ENCODE peak calls at places on chromosome 21, in six cellular contexts. H, W, F, D, X and S are unnamed samples.

GRCh38 chr21:16563795-16564194 is 834.0 kb downstream of the USP25 start:
- DNase-seq in X (no peak), D (no peak), F (no peak), H (no peak), W (no peak), S (peak; percentile 58)

GRCh38 chr21:17428484-17428869 is 84.4 kb upstream of the CXADR start:
- DNase-seq in W (no peak), X (no peak), F (no peak), D (no peak), H (no peak), S (no peak)

GRCh38 chr21:15850645-15851044 is 120.9 kb downstream of the USP25 start:
- DNase-seq in D (no peak), X (no peak), H (no peak), F (no peak), W (no peak), S (no peak)

GRCh38 chr21:30996728-30997127 is 41.5 kb downstream of the KRTAP19-8 start:
- DNase-seq in F (no peak), D (no peak), W (no peak), H (no peak), X (no peak), S (no peak)

GRCh38 chr21:16579538-16579937 is 849.8 kb downstream of the USP25 start:
- DNase-seq in X (no peak), H (no peak), D (no peak), F (no peak), W (peak; percentile 91), S (no peak)

GRCh38 chr21:14541840-14542495 is 4.1 kb downstream of the SAMSN1 start:
- DNase-seq in D (no peak), F (no peak), X (no peak), W (no peak), H (no peak), S (no peak)

GRCh38 chr21:18661842-18662241 is 258.3 kb upstream of the TMPRSS15 start:
- DNase-seq in D (no peak), W (no peak), X (no peak), F (no peak), H (no peak), S (no peak)

GRCh38 chr21:17454315-17455027 is 58.4 kb upstream of the CXADR start:
- DNase-seq in X (no peak), H (peak; percentile 71), F (peak; percentile 83), W (peak; percentile 55), D (no peak), S (no peak)

GRCh38 chr21:37145635-37146111 is 72.6 kb downstream of the TTC3 start:
- DNase-seq in H (no peak), X (no peak), W (no peak), F (no peak), D (no peak), S (no peak)

GRCh38 chr21:14686466-14687276 is 140.6 kb upstream of the SAMSN1 start:
- DNase-seq in W (peak; percentile 78), H (no peak), D (no peak), F (no peak), X (no peak), S (no peak)

GRCh38 chr21:36193200-36193599 is 36.6 kb downstream of the DOP1B start:
- DNase-seq in D (no peak), H (no peak), W (no peak), F (no peak), X (no peak), S (no peak)

GRCh38 chr21:45293726-45294401 is 6.2 kb upstream of the POFUT2 start:
- DNase-seq in F (no peak), D (no peak), W (no peak), X (peak; percentile 29), H (peak; percentile 54), S (no peak)

GRCh38 chr21:34890258-34890723 is 158.8 kb downstream of the RUNX1 start:
- DNase-seq in F (no peak), D (no peak), W (no peak), X (no peak), H (no peak), S (no peak)

GRCh38 chr21:31293986-31294385 is 50.1 kb downstream of the TIAM1 start:
- DNase-seq in F (no peak), D (no peak), H (no peak), W (no peak), X (no peak), S (no peak)

GRCh38 chr21:28832013-28832714 is 160.5 kb downstream of the LTN1 start:
- DNase-seq in D (no peak), X (no peak), W (peak; percentile 30), F (no peak), H (no peak), S (no peak)

GRCh38 chr21:25772680-25773079 is 37.9 kb downstream of the GABPA start:
- DNase-seq in D (no peak), H (no peak), X (no peak), W (no peak), F (no peak), S (no peak)

GRCh38 chr21:35783686-35784085 is 276.6 kb downstream of the SETD4 start:
- DNase-seq in X (no peak), F (no peak), H (no peak), D (no peak), W (no peak), S (no peak)

GRCh38 chr21:16533692-16534407 is 804.1 kb downstream of the USP25 start:
- DNase-seq in H (no peak), F (peak; percentile 24), X (no peak), D (no peak), W (no peak), S (no peak)

GRCh38 chr21:14987370-14988170 is 77.2 kb downstream of the NRIP1 start:
- DNase-seq in X (no peak), W (no peak), F (no peak), H (no peak), D (no peak), S (no peak)

GRCh38 chr21:42106425-42106824 is 35.3 kb downstream of the UMODL1 start:
- DNase-seq in H (no peak), X (no peak), W (no peak), D (no peak), F (no peak), S (no peak)

GRCh38 chr21:42105916-42106315 is 34.8 kb downstream of the UMODL1 start:
- DNase-seq in F (no peak), D (no peak), X (no peak), H (no peak), W (no peak), S (no peak)

GRCh38 chr21:42107881-42108553 is 36.9 kb downstream of the UMODL1 start:
- DNase-seq in D (peak; percentile 66), H (no peak), W (peak; percentile 100), X (peak; percentile 61), F (no peak), S (peak; percentile 80)

GRCh38 chr21:42108554-42108885 is 37.4 kb downstream of the UMODL1 start:
- DNase-seq in X (no peak), F (no peak), D (no peak), H (no peak), W (no peak), S (no peak)

DNA sequence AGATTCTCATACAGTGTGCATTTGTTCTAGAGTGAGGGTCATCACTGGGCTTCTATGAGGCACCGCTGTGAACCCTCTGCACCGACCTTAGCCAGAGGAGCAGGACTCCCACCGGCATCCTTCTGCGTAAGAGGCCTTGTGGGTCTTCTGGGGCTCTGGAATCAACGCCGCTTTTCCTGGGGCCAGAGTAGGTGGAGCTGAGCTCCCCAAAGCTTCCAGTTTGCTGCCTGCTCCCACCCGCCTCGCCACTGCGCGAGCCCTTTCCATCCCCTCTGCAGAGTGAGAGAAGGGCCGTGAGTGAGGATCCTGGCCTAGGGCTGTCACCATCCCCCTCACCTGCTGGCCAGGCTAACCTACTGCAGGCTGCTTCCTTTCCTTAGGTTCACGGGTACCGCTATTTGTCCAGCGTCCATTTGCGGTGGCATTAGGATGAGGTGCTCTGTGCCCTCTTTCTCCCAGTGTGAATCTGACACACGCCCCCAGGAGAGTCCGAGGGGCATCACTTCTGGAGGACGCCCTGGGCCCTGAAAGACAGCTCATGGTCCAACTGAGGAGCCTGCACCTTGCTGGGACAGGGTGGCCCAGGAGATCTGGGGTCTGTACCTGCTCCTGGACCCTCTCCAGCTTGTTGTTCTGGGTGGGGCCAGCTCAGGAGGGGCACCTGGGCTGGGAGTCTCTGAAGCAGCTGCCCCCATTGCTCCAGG is 36.2 kb downstream of the UMODL1 start:
- DNase-seq in H (no peak), D (no peak), F (no peak), X (no peak), W (peak; percentile 30), S (no peak)
- TF ChIP-seq CTCF in H (no peak), D (no peak), F (no peak), X (no peak), W (no peak), S (no peak)

DNA sequence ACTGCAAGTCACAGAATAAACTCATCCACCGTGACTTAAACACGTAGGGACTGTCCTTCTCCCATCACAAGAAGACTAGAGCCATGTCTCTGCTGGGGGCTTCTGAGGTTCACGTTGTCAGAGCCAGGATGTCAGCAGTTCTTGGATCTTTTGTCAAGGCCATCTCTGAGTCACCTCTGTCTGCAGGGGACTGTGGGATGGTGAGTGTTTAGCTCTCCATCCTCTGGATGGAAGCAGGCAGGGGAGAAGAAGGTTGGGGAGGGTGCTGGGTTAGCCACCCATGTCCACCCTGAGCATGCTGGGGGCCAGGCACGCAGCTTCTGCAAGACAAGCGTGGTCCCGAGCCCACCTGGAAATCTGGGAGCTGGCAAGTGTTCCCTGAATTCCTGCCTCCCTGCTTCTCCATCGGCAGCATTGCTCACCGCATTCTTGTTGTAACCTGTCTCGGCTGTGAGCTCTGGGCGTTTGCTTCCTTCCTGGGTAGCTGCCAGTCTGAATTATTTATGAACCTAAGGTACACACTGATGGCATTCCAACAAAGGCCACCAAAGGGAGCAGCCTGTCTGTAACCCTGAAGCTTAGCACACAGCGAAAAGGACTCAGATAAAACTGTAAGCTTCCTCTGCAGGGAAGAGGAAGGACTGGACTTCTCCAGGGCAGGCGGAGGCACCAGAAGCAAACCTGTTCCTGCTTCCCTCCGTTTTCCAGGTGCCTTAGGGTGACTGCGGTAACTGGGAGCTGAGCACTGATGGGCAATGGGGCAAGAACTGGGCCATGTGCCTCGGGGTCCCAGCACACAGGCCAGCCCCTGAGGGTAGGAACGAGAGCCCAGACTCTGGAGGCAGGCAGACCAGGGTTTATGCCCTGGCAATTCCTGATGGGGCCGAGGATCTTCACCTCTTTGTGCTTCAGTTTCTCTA is 88.6 kb downstream of the RIPK4 start:
- DNase-seq in H (no peak), W (no peak), D (no peak), X (peak; percentile 60), F (no peak), S (peak; percentile 47)
- H3K4me3 ChIP-seq in H (no peak overlapping the region), W (no peak overlapping the region), D (no peak overlapping the region), X (no peak overlapping the region), F (no peak overlapping the region), S (no peak overlapping the region)

GRCh38 chr21:46347791-46348381 is 23.9 kb downstream of the PCNT start:
- DNase-seq in H (no peak), D (peak; percentile 52), W (no peak), F (no peak), X (no peak), S (peak; percentile 71)
- TF ChIP-seq CTCF in H (no peak), D (no peak), W (no peak), F (no peak), X (no peak), S (no peak)

DNA sequence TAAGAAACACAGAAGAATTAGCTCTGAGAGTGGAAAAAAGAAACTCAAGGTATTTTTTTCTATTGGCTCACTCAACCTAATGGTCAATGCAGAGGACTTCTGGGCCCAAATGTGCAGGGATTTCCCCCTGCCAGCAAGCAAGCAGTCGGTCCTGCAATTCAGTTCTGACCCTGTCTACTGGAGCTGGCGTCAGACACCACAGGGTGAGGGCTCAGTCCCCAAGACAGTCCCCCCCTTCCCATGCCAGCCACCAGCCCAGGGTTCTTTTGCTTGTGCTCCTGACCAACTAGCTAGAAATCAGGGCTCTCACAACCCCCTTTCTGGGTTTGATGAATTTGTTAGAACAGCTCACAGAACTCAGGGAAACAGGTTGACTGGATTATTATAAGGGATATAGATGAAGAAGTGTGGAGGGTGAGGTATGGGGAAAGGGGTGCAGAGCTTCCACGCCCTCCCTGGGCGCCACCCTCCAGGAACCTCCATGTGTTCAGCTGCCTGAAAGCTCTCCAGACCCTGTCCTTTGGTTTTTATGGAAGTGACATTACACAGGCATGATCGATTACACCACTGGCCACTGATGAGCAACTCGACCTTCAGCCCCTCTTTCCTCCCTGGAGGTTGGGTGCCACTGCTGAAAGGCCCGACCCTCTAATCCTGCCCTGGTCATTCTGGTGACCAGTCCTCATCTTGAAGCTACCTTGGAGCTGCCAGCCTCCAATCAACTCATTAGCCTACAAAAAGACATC is 22.5 kb upstream of the PWP2 start:
- DNase-seq in F (no peak), H (no peak), X (no peak), D (no peak), W (no peak), S (no peak)
- H3K4me3 ChIP-seq in F (no peak overlapping the region), H (no peak overlapping the region), X (no peak overlapping the region), D (no peak overlapping the region), W (no peak overlapping the region), S (no peak overlapping the region)